ENCODE peak calls at places on chromosomes 11 and 22, in ten cellular contexts. J is NCI-H187 treated with DMSO at 0.1 percent for 48 hours; L is smooth muscle cell of the brain vasculature; H is activated T-cell treated with anti-CD3 and anti-CD28 coated beads, Interleukin-2, amount 50 U/mL, for 24 hours; P is stimulated activated CD4-positive, alpha-beta T cell treated with anti-CD3 and anti-CD28 coated beads, Interleukin-12 subunit alpha, Interleukin-12 subunit beta, amount 100 ng/mL, for 48 hours; A is mucosa of gallbladder; Z is HepG2; B is lower lobe of right lung; W is HS-5; D is activated naive CD4-positive, alpha-beta T cell treated with anti-CD3 and anti-CD28 coated beads, Interleukin-2, amount 10 ng/mL, durations not matched to agents 7 days and 5 days. C is an unnamed sample.

GRCh38 chr22:35483730-35484129 is 56.9 kb upstream of the RASD2 start:
- DNase-seq in P (no peak), H (no peak), L (no peak), D (no peak), A (no peak), W (no peak), B (no peak), Z (no peak), J (no peak), C (no peak)

GRCh38 chr11:110000858-110001257 is 92.3 kb upstream of the ZC3H12C start:
- DNase-seq in L (no peak), D (no peak), P (no peak), A (no peak), W (no peak), H (no peak), Z (no peak), J (no peak), B (no peak), C (no peak)

GRCh38 chr11:67267188-67268035 is 1.1 kb downstream of the GRK2 start:
- DNase-seq in J (no peak), Z (peak), L (no peak), D (peak), P (no peak), H (peak), W (no peak), A (no peak), B (peak), C (no peak)

GRCh38 chr22:23183107-23183698 is 2.9 kb downstream of the BCR start:
- DNase-seq in D (no peak), H (no peak), A (no peak), P (no peak), L (peak), J (no peak), Z (peak), B (peak), W (no peak), C (peak)

GRCh38 chr11:116135897-116136296 is 631.7 kb upstream of the CADM1 start:
- DNase-seq in Z (no peak), D (no peak), W (no peak), J (no peak), L (no peak), B (no peak), P (no peak), A (no peak), H (no peak), C (no peak)

GRCh38 chr22:46262449-46263207 is 515 bp downstream of the PKDREJ start:
- DNase-seq in H (peak), W (no peak), A (peak), Z (no peak), P (no peak), J (no peak), L (no peak), D (peak), B (peak), C (no peak)

GRCh38 chr11:112769170-112769569 is 192.1 kb upstream of the NCAM1 start:
- DNase-seq in W (no peak), Z (no peak), L (no peak), P (no peak), B (no peak), D (no peak), A (no peak), J (no peak), H (no peak), C (no peak)

GRCh38 chr11:1323779-1324178 is 14.3 kb upstream of the TOLLIP start:
- DNase-seq in J (no peak), B (no peak), L (no peak), Z (no peak), A (no peak), P (no peak), W (no peak), D (no peak), H (no peak), C (no peak)

GRCh38 chr22:37618072-37618656 is 9.5 kb downstream of the GGA1 start:
- DNase-seq in B (no peak), P (no peak), Z (no peak), D (no peak), J (no peak), L (no peak), W (no peak), A (no peak), H (no peak), C (no peak)

GRCh38 chr11:55707029-55707428 is 45.0 kb downstream of the OR4C6 start:
- DNase-seq in A (no peak), Z (peak), J (no peak), B (no peak), L (peak), H (no peak), D (no peak), W (no peak), P (no peak), C (peak)

GRCh38 chr22:29539105-29539504 is 14.5 kb downstream of the THOC5 start:
- DNase-seq in B (no peak), J (no peak), D (no peak), A (no peak), W (no peak), P (no peak), L (no peak), H (no peak), Z (no peak), C (no peak)

GRCh38 chr11:34167961-34168360 is 62.5 kb downstream of the NAT10 start:
- DNase-seq in W (no peak), A (no peak), J (no peak), L (no peak), Z (no peak), H (no peak), D (no peak), P (no peak), B (no peak), C (no peak)

GRCh38 chr11:22786475-22786874 is 43.1 kb downstream of the SVIP start:
- DNase-seq in L (no peak), Z (no peak), P (no peak), B (no peak), J (no peak), A (no peak), D (no peak), W (no peak), H (no peak), C (no peak)

GRCh38 chr22:28896611-28897010 is 13.2 kb downstream of the ZNRF3 start:
- DNase-seq in H (no peak), J (no peak), A (no peak), Z (no peak), P (no peak), B (no peak), D (no peak), L (no peak), W (no peak), C (peak)

GRCh38 chr22:17379939-17380710 is 10.9 kb downstream of the CECR2 start:
- DNase-seq in W (no peak), A (no peak), H (no peak), D (no peak), L (no peak), Z (no peak), J (no peak), B (no peak), P (no peak), C (no peak)